ENCODE peak calls at places on chromosomes 7 and 10, in six cellular contexts. V, W, D, O, U and B are unnamed samples. For H3K4me1, the result is how much of the 10 kb centered on the place peaks cover.

GRCh38 chr10:93784059-93784458 is 26.3 kb downstream of the LGI1 start:
- DNase-seq in D (no peak), O (no peak), V (no peak), U (no peak), W (no peak), B (no peak)

GRCh38 chr7:92641921-92642511 is 51.8 kb upstream of the FAM133B start:
- DNase-seq in D (no peak), O (no peak), W (peak), U (no peak), V (peak), B (no peak)

GRCh38 chr7:141074162-141074989 is 512 bp downstream of the TMEM178B start:
- DNase-seq in D (peak), U (peak), O (no peak), W (no peak), V (peak), B (peak)

GRCh38 chr7:55533050-55533728 is 39.1 kb downstream of the VOPP1 start:
- DNase-seq in W (peak), U (no peak), D (no peak), O (no peak), V (peak), B (no peak)

GRCh38 chr7:134546903-134547737 is 1.8 kb upstream of the AKR1B15 start:
- DNase-seq in O (no peak), U (peak), W (peak), D (peak), V (peak), B (peak)

GRCh38 chr7:95897557-95898183 is 125.3 kb downstream of the DYNC1I1 start:
- DNase-seq in W (no peak), O (no peak), U (no peak), D (no peak), V (no peak), B (peak)

GRCh38 chr10:131872837-131873375 is 27.9 kb upstream of the PPP2R2D start:
- DNase-seq in U (peak), V (no peak), W (peak), O (no peak), D (no peak), B (no peak)

GRCh38 chr10:50624866-50625491 is 1.2 kb upstream of the SGMS1 start:
- DNase-seq in U (peak), V (no peak), O (peak), W (peak), D (peak), B (peak)

GRCh38 chr7:93890041-93890463 is 501 bp downstream of the TFPI2 start:
- DNase-seq in D (peak), U (no peak), W (peak), V (peak), O (no peak), B (peak)

GRCh38 chr7:29723599-29723998 is 82.7 kb upstream of the WIPF3 start:
- DNase-seq in U (no peak), V (no peak), W (peak), D (no peak), O (no peak), B (no peak)

GRCh38 chr7:127793582-127793981 is 141.6 kb downstream of the SND1 start:
- DNase-seq in V (no peak), U (no peak), D (no peak), W (no peak), O (no peak), B (no peak)

GRCh38 chr10:67663449-67664087 is 32.4 kb downstream of the CTNNA3 start:
- DNase-seq in O (no peak), W (no peak), V (no peak), D (no peak), U (no peak), B (no peak)

GRCh38 chr10:47346572-47347302 is 1.4 kb upstream of the RBP3 start:
- DNase-seq in V (no peak), U (peak), W (no peak), D (no peak), O (peak), B (no peak)

GRCh38 chr7:113796557-113796956 is 122.3 kb downstream of the PPP1R3A start:
- DNase-seq in O (no peak), V (no peak), W (peak), U (no peak), D (no peak), B (no peak)

GRCh38 chr10:125538947-125539649 is 143.9 kb downstream of the TEX36 start:
- DNase-seq in W (no peak), V (no peak), O (no peak), D (peak), U (no peak), B (peak)

GRCh38 chr7:48154792-48155413 is 16.4 kb upstream of the ABCA13 start:
- DNase-seq in D (peak), W (peak), V (peak), U (no peak), O (no peak), B (no peak)

GRCh38 chr7:154416714-154417113 is 364.5 kb downstream of the DPP6 start:
- DNase-seq in O (no peak), D (no peak), V (no peak), W (no peak), U (no peak), B (no peak)

GRCh38 chr10:6058677-6059475 is 3.3 kb downstream of the IL2RA start:
- DNase-seq in D (no peak), W (no peak), O (peak), V (peak), U (no peak), B (no peak)

GRCh38 chr10:6061056-6061455 is 1.1 kb downstream of the IL2RA start:
- DNase-seq in W (no peak), D (no peak), V (peak), U (no peak), O (peak), B (no peak)

GRCh38 chr10:6062101-6062771 is at the start of gene IL2RA:
- DNase-seq in D (no peak), W (no peak), V (peak), U (no peak), O (peak), B (no peak)

GRCh38 chr10:6056411-6057135 is 5.6 kb downstream of the IL2RA start:
- DNase-seq in O (no peak), U (no peak), W (no peak), D (no peak), V (peak), B (no peak)

DNA sequence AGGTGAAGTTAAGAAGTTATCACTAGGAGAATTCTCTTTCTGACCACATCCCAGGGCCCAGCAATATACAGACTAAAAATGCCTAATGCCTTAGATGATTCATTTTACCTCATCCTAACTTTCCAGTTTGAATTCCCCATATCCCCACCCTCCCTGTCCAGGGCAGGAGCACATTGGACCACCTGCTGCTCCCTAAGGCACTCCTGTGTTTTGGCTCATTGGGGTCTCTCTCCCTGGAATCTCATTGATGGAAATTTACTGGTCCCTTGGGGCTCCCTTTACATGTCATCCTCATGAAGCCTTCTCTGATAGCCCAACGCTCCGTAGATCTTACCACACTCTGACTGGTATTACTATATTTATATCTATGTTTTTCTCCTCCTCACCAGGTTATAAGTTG is 2.7 kb downstream of the IL2RA start:
- DNase-seq in U (no peak), D (no peak), V (peak), W (no peak), O (peak), B (no peak)
- H3K4me1 ChIP-seq in U (under half), D (under half), V (under half), W (under half), O (under half), B (under half)

GRCh38 chr7:150964593-150965111 is 13.5 kb downstream of the KCNH2 start:
- DNase-seq in W (no peak), U (no peak), V (no peak), O (no peak), D (peak), B (no peak)

GRCh38 chr7:150961510-150962284 is 16.4 kb downstream of the KCNH2 start:
- DNase-seq in V (no peak), O (no peak), U (no peak), W (no peak), D (no peak), B (no peak)

GRCh38 chr7:150962285-150962742 is 15.8 kb downstream of the KCNH2 start:
- DNase-seq in U (no peak), V (no peak), D (no peak), W (no peak), O (no peak), B (no peak)

GRCh38 chr7:150963707-150964559 is 14.2 kb downstream of the KCNH2 start:
- DNase-seq in V (no peak), O (no peak), U (no peak), D (no peak), W (no peak), B (no peak)

DNA sequence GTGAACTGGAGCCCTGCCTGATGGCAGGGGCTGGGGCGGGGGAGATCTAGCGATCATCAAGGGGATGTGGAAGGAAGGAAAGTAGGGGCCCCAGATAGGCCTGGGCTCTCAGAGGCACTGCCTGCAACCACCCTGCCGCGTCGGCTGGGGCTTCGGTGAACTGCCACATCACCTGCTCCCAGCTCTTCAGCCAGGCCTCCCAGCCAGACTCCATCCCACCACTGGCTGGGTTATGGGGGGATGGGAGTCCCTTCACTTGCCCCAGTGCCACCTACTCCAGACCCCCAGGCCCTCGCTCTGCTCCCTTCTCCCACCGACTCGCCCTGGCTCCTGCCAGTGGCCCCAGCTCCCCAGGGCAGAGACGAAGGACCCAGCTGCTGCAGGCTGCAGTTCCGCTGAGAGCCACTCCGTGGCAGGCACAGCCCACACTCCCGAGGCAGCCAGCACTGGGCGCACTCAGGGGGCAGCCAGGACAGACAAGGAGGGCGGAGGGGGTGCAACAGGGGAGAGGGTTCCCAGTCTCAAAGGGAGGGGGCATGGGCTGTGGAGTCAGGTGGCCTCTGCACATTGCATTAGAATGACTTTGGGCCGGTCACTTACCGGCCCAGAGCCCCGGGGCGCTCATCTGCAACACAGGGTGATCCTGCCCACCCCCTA is 15.2 kb downstream of the KCNH2 start:
- DNase-seq in U (no peak), O (no peak), W (no peak), D (peak), V (peak), B (no peak)
- H3K4me1 ChIP-seq in U (under half), O (under half), W (under half), D (under half), V (under half), B (under half)

GRCh38 chr7:107169120-107170050 is 582 bp downstream of the HBP1 start:
- DNase-seq in W (peak), V (peak), U (peak), O (peak), D (peak), B (peak)

GRCh38 chr7:107173191-107173590 is 4.4 kb downstream of the HBP1 start:
- DNase-seq in U (no peak), V (no peak), D (no peak), W (no peak), O (no peak), B (no peak)

GRCh38 chr7:107172318-107173032 is 3.7 kb downstream of the HBP1 start:
- DNase-seq in W (no peak), O (no peak), D (no peak), V (no peak), U (no peak), B (no peak)

GRCh38 chr7:107170051-107170661 is 1.4 kb downstream of the HBP1 start:
- DNase-seq in V (no peak), O (no peak), D (no peak), U (no peak), W (no peak), B (no peak)

DNA sequence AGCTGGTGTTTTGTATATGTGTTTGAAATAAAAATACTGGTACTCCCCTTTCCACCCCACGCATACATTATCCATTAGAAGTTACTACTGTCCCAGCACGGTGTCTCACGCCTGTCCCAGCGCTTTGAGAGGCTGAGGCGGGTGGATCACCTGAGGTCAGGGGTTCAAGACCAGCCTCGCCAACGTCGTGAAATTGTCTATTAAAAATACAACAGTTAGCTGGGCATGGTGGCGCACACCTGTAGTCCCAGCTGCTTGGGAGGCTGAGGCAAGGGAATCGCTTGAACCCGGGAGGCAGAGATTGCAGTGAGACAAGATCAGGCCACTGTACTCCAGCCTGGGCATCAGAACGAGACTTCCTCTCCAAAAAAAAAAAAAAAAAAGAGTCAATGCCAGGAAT is 2.7 kb downstream of the HBP1 start:
- DNase-seq in W (no peak), O (no peak), D (no peak), U (no peak), V (no peak), B (no peak)
- H3K4me1 ChIP-seq in W (under half), O (half or more), D (half or more), U (under half), V (under half), B (under half)

GRCh38 chr10:14377591-14377990 is 46.9 kb upstream of the FRMD4A start:
- DNase-seq in W (no peak), V (no peak), D (no peak), U (no peak), O (no peak), B (no peak)
- H3K4me1 ChIP-seq in W (under half), V (under half), D (half or more), U (under half), O (under half), B (under half)

GRCh38 chr10:77922551-77923179 is 3.9 kb downstream of the DLG5 start:
- DNase-seq in U (no peak), D (no peak), W (no peak), V (no peak), O (no peak), B (no peak)
- H3K4me1 ChIP-seq in U (under half), D (under half), W (under half), V (under half), O (half or more), B (under half)

GRCh38 chr7:2710901-2711551 is 23.0 kb downstream of the AMZ1 start:
- DNase-seq in O (no peak), W (no peak), V (peak), D (no peak), U (no peak), B (no peak)
- H3K4me1 ChIP-seq in O (under half), W (under half), V (under half), D (under half), U (under half), B (under half)

DNA sequence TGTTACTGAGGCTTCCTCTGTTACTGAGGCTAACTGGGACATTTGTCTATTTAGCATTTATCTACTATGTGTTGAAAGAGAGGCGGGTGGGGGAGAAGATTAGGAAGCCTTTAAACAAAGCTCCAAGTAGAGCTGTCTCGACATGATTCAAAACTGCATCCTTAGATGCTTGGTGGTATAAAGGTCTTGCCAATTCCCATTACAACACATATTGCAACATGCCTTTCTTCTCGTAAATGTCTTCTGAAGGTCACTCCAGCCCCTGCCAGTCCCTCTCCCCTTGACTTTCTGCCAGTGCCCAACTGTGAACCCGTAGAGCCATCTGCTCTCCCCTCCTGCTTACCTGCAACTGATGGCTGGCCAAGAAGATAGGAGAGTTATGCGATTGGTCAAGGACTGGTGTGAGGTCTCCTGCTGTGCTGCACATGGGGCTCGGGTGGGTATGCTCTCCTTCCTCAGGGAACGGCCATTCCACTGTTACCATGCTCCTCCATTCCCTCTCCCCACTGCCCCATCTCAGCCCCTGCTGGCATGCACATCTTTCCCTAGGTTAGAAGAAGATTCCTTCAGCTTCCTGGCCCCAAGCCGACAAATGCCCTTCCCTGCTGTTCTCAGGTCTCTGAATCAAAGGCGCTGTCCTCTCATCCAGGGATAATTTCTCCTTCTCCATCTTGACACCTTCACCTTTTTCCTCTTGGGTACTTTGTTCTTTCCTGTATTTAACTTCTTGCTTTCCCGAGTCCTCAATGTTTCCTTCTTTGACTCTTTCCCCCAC is 43.6 kb upstream of the ZNF32 start:
- DNase-seq in U (peak), O (peak), W (no peak), V (no peak), D (peak), B (no peak)
- H3K4me1 ChIP-seq in U (under half), O (under half), W (under half), V (under half), D (under half), B (under half)

DNA sequence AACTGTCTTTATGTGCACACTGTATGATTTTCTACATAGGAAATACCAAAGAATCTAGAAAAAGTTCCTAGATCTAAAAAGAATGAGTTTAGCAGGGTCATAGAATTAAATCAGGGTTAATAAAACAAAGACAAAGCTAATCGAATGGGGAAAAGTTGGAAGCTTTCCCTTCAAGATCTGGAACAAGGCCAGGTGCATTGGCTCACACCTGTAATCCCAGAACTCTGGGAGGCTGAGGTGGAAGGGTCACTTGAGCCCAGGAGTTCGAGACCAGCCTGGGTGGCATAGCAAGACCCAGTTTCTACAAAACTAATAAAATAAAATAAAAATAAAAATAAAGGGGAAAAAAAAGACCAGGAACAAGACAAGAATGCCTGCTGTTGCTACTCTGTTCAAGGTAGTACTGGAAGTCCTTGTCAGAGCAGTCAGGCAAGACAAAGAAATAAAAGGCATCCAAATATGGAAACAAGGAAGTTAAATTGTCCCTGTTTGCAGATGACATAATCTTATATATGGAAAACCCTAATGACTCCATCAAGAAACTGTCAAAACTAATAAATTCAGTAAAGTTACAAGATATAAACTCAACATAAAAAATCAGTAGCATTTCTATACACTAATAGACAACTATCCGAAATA is 76.1 kb upstream of the RHEB start:
- DNase-seq in O (no peak), V (no peak), W (no peak), U (no peak), D (peak), B (no peak)
- H3K4me1 ChIP-seq in O (under half), V (under half), W (half or more), U (under half), D (under half), B (under half)